ENCODE peak calls at places on chromosomes 2 and 18, in four cellular contexts. F, X, P and Y are unnamed samples.
A peak's percentile ranks its signal among the peaks of the same experiment; 100 is the strongest.

GRCh38 chr2:70888925-70889715 is 46.6 kb upstream of the ATP6V1B1 start:
- DNase-seq in F (no peak), X (no peak), P (no peak), Y (no peak)

GRCh38 chr2:231393149-231394131 is 2.1 kb upstream of the B3GNT7 start:
- DNase-seq in F (no peak), X (peak; percentile 24), P (no peak), Y (no peak)

GRCh38 chr2:233000886-233001750 is 11.9 kb downstream of the NGEF start:
- DNase-seq in X (no peak), P (no peak), F (no peak), Y (no peak)

GRCh38 chr2:12818416-12819097 is 101.8 kb downstream of the TRIB2 start:
- DNase-seq in F (no peak), P (no peak), X (no peak), Y (no peak)

GRCh38 chr18:79059456-79059855 is 9.7 kb upstream of the ATP9B start:
- DNase-seq in P (no peak), F (no peak), X (no peak), Y (no peak)

GRCh38 chr2:153886833-153887232 is 15.1 kb downstream of the GALNT13 start:
- DNase-seq in X (no peak), F (no peak), P (no peak), Y (no peak)

GRCh38 chr2:121356058-121356640 is 71.1 kb upstream of the TFCP2L1 start:
- DNase-seq in F (no peak), P (peak; percentile 53), X (peak; percentile 70), Y (peak; percentile 77)

GRCh38 chr2:176553685-176554106 is 284.5 kb downstream of the MTX2 start:
- DNase-seq in F (peak; percentile 50), P (peak; percentile 45), X (peak; percentile 75), Y (no peak)

GRCh38 chr2:98915751-98916358 is 20.2 kb downstream of the CRACDL start:
- DNase-seq in F (no peak), P (peak; percentile 47), X (no peak), Y (no peak)

GRCh38 chr2:105820691-105821090 is 76.0 kb downstream of the NCK2 start:
- DNase-seq in F (no peak), P (no peak), X (no peak), Y (no peak)

GRCh38 chr2:240788482-240788881 is 31.5 kb downstream of the KIF1A start:
- DNase-seq in P (no peak), F (no peak), X (no peak), Y (no peak)

GRCh38 chr2:11753452-11753885 is 7.0 kb downstream of the LPIN1 start:
- DNase-seq in X (no peak), P (no peak), F (peak; percentile 49), Y (no peak)
- H3K4me3 ChIP-seq in X (no peak overlapping the region), P (no peak overlapping the region), F (peak overlapping the region; percentile 29), Y (no peak overlapping the region)

DNA sequence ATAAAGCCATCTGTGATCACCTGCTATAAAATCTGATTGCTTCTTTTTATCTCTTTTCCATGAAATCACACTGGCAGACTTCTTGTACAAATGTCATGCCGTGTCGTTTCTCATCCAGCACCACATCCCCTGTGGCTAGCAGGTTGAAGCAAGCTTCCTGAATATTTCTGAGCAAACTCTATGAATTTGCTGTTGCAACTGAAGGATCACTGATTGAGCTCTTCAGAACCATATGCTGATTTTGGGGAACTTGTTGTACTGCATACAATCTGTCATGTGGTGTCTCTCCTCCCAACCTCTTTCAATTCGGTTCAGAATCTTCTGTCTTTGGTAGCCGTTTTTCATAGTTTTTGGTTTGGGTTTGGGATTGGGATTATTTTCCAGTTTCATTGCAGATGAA is 57.7 kb upstream of the RBMS1 start:
- DNase-seq in F (no peak), P (no peak), X (no peak), Y (no peak)
- H3K4me3 ChIP-seq in F (no peak overlapping the region), P (no peak overlapping the region), X (no peak overlapping the region), Y (no peak overlapping the region)

DNA sequence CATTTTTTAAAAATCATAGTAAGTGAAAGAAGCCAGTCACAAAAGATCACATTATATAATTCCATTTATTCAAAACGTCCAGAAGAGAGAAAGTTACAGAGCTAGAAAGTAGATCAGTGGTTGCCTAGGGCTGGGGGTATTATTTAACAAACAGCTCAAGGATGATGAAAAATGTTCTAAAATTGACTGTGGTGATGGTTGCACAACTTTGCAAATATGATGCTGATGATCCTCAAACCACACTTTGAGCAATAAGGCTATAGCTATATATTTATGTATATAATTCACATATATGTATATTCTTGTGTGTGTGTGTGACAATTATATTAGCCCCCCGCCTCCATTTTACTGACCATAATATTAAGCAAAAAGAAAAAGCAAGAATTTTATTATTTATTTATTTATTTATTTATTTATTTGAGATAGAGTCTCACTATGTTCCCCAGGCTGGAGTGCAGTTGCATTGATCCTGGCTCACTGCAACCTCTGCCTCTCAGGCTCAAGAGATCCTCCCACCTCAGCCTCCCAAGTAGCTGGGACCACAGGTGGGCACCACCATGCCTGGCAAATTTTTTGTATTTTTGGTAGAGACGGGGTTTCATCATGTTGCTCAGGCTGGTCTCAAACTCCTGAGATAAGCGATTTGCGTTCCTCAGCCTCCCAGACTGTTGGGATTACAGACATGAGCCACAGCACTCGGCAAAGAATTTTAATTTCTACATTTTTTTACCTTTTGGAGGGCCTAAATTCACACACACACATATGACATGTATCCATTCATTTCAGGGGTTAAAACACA is 1.9 kb downstream of the WDR12 start:
- DNase-seq in X (no peak), F (no peak), P (no peak), Y (no peak)
- H3K4me3 ChIP-seq in X (peak overlapping the region; percentile 84), F (peak overlapping the region; percentile 67), P (peak overlapping the region; percentile 91), Y (peak overlapping the region; percentile 75)

GRCh38 chr2:191245046-191245868 is at the start of gene MYO1B:
- DNase-seq in P (peak; percentile 84), X (peak; percentile 89), F (peak; percentile 72), Y (no peak)

GRCh38 chr2:191243154-191243553 is 2.0 kb upstream of the MYO1B start:
- DNase-seq in P (no peak), F (no peak), X (no peak), Y (no peak)

GRCh38 chr2:191246820-191247380 is 1.7 kb downstream of the MYO1B start:
- DNase-seq in F (no peak), P (no peak), X (no peak), Y (no peak)

GRCh38 chr2:191245869-191246531 is 796 bp downstream of the MYO1B start:
- DNase-seq in P (peak; percentile 70), X (peak; percentile 71), F (peak; percentile 59), Y (no peak)

GRCh38 chr2:191244350-191244749 is 854 bp upstream of the MYO1B start:
- DNase-seq in F (no peak), X (no peak), P (no peak), Y (no peak)
- H3K4me3 ChIP-seq in F (peak overlapping the region; percentile 82), X (peak overlapping the region; percentile 94), P (no peak overlapping the region), Y (no peak overlapping the region)

DNA sequence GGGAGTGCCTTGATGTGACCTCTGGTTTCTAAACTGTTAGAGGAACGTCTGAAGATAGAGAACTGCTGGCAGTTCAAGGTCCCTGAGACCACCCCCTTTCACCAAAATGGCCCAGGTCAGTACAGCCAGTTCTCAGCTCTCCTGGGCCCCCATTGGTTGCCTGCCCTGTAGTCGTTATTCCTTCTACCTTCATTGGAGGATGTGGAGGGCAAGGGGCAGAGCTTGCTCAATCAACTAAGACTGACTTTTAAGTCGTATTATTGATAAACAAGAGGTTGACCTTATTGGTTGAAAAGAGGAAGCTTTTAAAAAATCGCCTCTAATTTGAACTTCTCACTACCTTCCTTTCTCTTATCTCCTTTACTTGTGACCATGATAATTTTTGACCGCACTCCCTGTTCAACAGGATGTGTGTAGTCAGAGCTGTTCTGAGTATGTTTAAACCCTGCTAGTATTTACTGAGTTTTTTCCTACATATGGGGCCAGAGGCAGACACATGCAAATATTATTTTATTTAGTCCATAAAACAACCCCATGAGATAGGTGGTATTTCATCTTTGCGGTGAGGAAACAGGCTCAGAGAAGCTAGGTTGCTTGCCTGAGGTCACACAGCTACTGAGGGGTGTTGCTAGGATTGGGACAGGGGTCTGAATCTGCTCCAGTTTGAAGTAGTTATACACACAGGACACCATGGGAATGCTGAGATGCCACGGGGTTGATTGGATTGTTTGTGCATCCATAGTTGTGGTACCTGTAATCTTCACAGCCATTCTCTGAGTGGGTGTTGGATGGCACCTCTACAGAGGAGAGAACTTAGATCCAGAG is 65.9 kb downstream of the TMEM247 start:
- DNase-seq in P (no peak), F (no peak), X (no peak), Y (no peak)
- H3K4me3 ChIP-seq in P (peak overlapping the region; percentile 87), F (peak overlapping the region; percentile 91), X (no peak overlapping the region), Y (no peak overlapping the region)

GRCh38 chr2:239440511-239440959 is 39.7 kb upstream of the HDAC4 start:
- DNase-seq in P (no peak), F (no peak), X (no peak), Y (no peak)
- H3K4me3 ChIP-seq in P (peak overlapping the region; percentile 14), F (no peak overlapping the region), X (no peak overlapping the region), Y (no peak overlapping the region)

GRCh38 chr2:239245872-239246701 is 154.7 kb downstream of the HDAC4 start:
- DNase-seq in X (no peak), F (peak; percentile 64), P (no peak), Y (no peak)
- H3K4me3 ChIP-seq in X (no peak overlapping the region), F (peak overlapping the region; percentile 37), P (no peak overlapping the region), Y (peak overlapping the region; percentile 28)

GRCh38 chr2:40367652-40368051 is 84.2 kb downstream of the SLC8A1 start:
- DNase-seq in F (no peak), P (peak; percentile 66), X (no peak), Y (no peak)

GRCh38 chr2:40367032-40367431 is 84.9 kb downstream of the SLC8A1 start:
- DNase-seq in F (no peak), X (no peak), P (no peak), Y (no peak)

GRCh38 chr2:40363631-40364030 is 88.3 kb downstream of the SLC8A1 start:
- DNase-seq in F (no peak), X (peak; percentile 24), P (no peak), Y (no peak)

GRCh38 chr2:40361478-40361877 is 90.4 kb downstream of the SLC8A1 start:
- DNase-seq in X (no peak), P (no peak), F (no peak), Y (no peak)

DNA sequence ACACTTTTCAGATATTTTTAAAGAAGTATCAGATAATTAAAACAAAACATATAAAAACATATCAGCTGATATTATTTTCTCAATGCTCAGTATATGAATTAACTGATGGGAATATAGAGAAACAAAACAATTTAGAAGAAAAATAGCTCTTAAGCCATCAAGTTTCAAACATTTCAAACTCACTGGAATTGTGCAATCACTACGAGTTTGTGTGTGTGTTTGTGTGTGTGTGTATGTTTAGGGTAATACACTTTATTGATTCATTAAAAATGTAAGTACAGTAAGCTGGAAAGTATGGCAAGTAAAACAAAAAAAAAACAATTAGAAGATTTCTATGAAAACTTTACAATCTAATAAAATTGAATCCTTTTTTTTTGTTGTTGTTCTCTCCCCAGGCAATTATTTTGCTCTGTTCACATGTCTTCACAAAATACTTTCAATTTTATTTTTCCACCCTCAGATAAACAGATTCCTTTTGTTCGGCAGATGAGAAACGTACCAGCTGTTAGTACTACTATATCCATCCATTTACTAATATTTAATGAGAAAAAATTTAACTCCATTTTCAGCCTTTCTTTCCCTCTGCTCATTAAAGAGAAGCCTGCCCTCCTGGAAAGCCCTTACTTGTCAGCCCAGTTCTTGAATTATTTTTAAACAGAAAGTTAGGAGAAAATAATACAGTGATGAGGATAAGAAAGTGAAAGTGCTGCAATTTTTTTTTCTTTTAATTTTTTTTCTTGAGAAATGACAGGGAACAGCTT is 87.6 kb downstream of the SLC8A1 start:
- DNase-seq in P (no peak), F (no peak), X (peak; percentile 13), Y (no peak)
- H3K4me3 ChIP-seq in P (peak overlapping the region; percentile 53), F (peak overlapping the region; percentile 23), X (no peak overlapping the region), Y (no peak overlapping the region)

DNA sequence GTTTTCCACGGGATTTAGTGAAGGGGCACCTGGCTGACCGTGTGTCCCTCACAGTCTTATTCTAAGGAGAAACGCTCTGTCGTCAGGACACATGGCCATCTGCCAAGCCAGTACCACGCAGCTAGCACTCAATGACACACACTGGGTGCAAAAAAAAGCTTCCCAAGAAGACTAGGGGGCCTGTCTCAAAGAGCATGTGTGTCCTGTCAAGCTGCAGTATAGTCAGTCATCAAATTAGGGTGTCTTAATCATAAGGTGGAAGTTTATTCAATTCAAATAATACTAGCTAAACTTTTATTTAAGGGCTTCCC is 23.2 kb downstream of the LYPD1 start:
- DNase-seq in X (no peak), F (no peak), P (no peak), Y (no peak)
- H3K4me3 ChIP-seq in X (no peak overlapping the region), F (no peak overlapping the region), P (no peak overlapping the region), Y (no peak overlapping the region)